ENCODE peak calls at places on chromosomes 11 and 22, in four cellular contexts. Z is activated CD8-positive, alpha-beta memory T cell treated with anti-CD3 and anti-CD28 coated beads, Interleukin-2, amount 50 U/mL, for 4 hours; T is stimulated activated CD8-positive, alpha-beta memory T cell treated with anti-CD3 and anti-CD28 coated beads, Interleukin-7, amount 100 ng/mL, for 1 hour; R is heart left ventricle. F is an unnamed sample.

GRCh38 chr11:116084511-116084910 is 580.3 kb upstream of the CADM1 start:
- DNase-seq in Z (no peak), T (no peak), R (no peak), F (no peak)

GRCh38 chr11:69931060-69931910 is 112.1 kb upstream of the FGF3 start:
- DNase-seq in Z (no peak), T (no peak), R (no peak), F (no peak)

GRCh38 chr11:69300124-69301032 is 6.4 kb downstream of the MYEOV start:
- DNase-seq in Z (no peak), T (no peak), R (no peak), F (no peak)

GRCh38 chr11:23423656-23424055 is 563.4 kb upstream of the CCDC179 start:
- DNase-seq in Z (no peak), T (no peak), R (no peak), F (no peak)

GRCh38 chr11:12864316-12865156 is 144.6 kb upstream of the RASSF10 start:
- DNase-seq in Z (no peak), T (no peak), R (no peak), F (peak)

GRCh38 chr11:126570489-126570888 is 215.0 kb downstream of the ST3GAL4 start:
- DNase-seq in Z (no peak), T (no peak), R (no peak), F (no peak)

GRCh38 chr11:22467248-22467647 is 129.1 kb downstream of the SLC17A6 start:
- DNase-seq in Z (no peak), T (no peak), R (no peak), F (no peak)

GRCh38 chr11:1761857-1762536 is 1.7 kb downstream of the CTSD start:
- DNase-seq in Z (no peak), T (no peak), R (no peak), F (no peak)

GRCh38 chr22:31049815-31050420 is 31.2 kb upstream of the SMTN start:
- DNase-seq in Z (no peak), T (no peak), R (no peak), F (no peak)

GRCh38 chr11:109048098-109048497 is 373.9 kb upstream of the C11orf87 start:
- DNase-seq in Z (no peak), T (no peak), R (no peak), F (no peak)

GRCh38 chr11:77779935-77780334 is 40.6 kb downstream of the RSF1 start:
- DNase-seq in Z (no peak), T (no peak), R (no peak), F (peak)

GRCh38 chr11:123069878-123070821 is 8.2 kb upstream of the HSPA8 start:
- DNase-seq in Z (no peak), T (no peak), R (no peak), F (no peak)